ENCODE peak calls at places on chromosomes 16 and 17, in six cellular contexts. J is vagina, L is HCT116, A is breast epithelium, F is spleen, U is prostate gland. D is an unnamed sample.

GRCh38 chr17:81545160-81545949 is 6.8 kb downstream of the FAAP100 start:
- DNase-seq in A (no peak), J (no peak), F (no peak), L (no peak), U (no peak), D (no peak)

GRCh38 chr16:22123146-22123545 is 30.8 kb downstream of the VWA3A start:
- DNase-seq in J (no peak), L (peak), A (no peak), U (no peak), F (no peak), D (no peak)

GRCh38 chr16:4624827-4625616 is 396 bp downstream of the MGRN1 start:
- DNase-seq in L (no peak), J (no peak), U (no peak), F (peak), A (no peak), D (peak)

GRCh38 chr16:3755249-3755648 is 37.9 kb upstream of the TRAP1 start:
- DNase-seq in J (no peak), A (no peak), F (no peak), U (no peak), L (no peak), D (no peak)

GRCh38 chr16:29011112-29011511 is 26.3 kb downstream of the LAT start:
- DNase-seq in U (no peak), F (no peak), L (no peak), A (no peak), J (no peak), D (no peak)

GRCh38 chr17:1830288-1830687 is 483 bp downstream of the RPA1 start:
- DNase-seq in A (no peak), U (peak), F (no peak), L (no peak), J (no peak), D (no peak)

GRCh38 chr17:1898872-1899271 is 69.1 kb downstream of the RPA1 start:
- DNase-seq in A (no peak), L (no peak), U (no peak), J (no peak), F (no peak), D (no peak)

GRCh38 chr17:29407856-29408255 is 17.7 kb downstream of the TAOK1 start:
- DNase-seq in J (no peak), L (no peak), A (no peak), U (no peak), F (no peak), D (no peak)

GRCh38 chr16:58652741-58653140 is 23.1 kb upstream of the CNOT1 start:
- DNase-seq in F (no peak), L (no peak), J (no peak), U (no peak), A (no peak), D (no peak)

GRCh38 chr16:87324411-87325275 is 7.5 kb upstream of the C16orf95 start:
- DNase-seq in U (no peak), L (no peak), J (no peak), F (peak), A (no peak), D (no peak)

GRCh38 chr16:46859719-46860152 is 24.4 kb upstream of the GPT2 start:
- DNase-seq in U (no peak), F (peak), A (no peak), L (peak), J (no peak), D (peak)

GRCh38 chr17:1201132-1201702 is 21.4 kb upstream of the ABR start:
- DNase-seq in J (no peak), L (no peak), F (peak), A (no peak), U (no peak), D (no peak)

GRCh38 chr16:53664724-53665345 is 38.8 kb downstream of the RPGRIP1L start:
- DNase-seq in F (no peak), J (no peak), L (no peak), A (no peak), U (no peak), D (no peak)

GRCh38 chr17:42025191-42025579 is 5.3 kb downstream of the NKIRAS2 start:
- DNase-seq in A (no peak), J (no peak), F (peak), U (no peak), L (no peak), D (no peak)

GRCh38 chr16:73032548-73033270 is 15.2 kb downstream of the ZFHX3 start:
- DNase-seq in J (no peak), U (no peak), L (no peak), A (no peak), F (no peak), D (no peak)

GRCh38 chr17:48373882-48374281 is 56.1 kb downstream of the SKAP1 start:
- DNase-seq in A (no peak), L (no peak), J (no peak), F (no peak), U (no peak), D (no peak)

GRCh38 chr17:82878545-82878944 is 38.7 kb upstream of the ZNF750 start:
- DNase-seq in L (no peak), F (peak), J (no peak), A (no peak), U (no peak), D (no peak)

GRCh38 chr17:61410555-61411089 is 11.0 kb downstream of the TBX2 start:
- DNase-seq in F (peak), A (peak), U (no peak), J (no peak), L (no peak), D (peak)

GRCh38 chr17:21124096-21124495 is 2.7 kb upstream of the DHRS7B start:
- DNase-seq in F (no peak), J (no peak), L (no peak), A (no peak), U (no peak), D (no peak)

GRCh38 chr16:88317619-88317977 is 65.2 kb upstream of the ZNF469 start:
- DNase-seq in A (no peak), U (no peak), J (no peak), L (no peak), F (no peak), D (no peak)

GRCh38 chr16:30053376-30054015 is 12.1 kb upstream of the ALDOA start:
- DNase-seq in L (no peak), U (no peak), J (no peak), A (no peak), F (no peak), D (no peak)

GRCh38 chr17:9200699-9201359 is 179.5 kb downstream of the NTN1 start:
- DNase-seq in A (no peak), F (peak), U (no peak), J (no peak), L (no peak), D (no peak)

GRCh38 chr17:42133461-42134041 is 10.9 kb downstream of the HSPB9 start:
- DNase-seq in U (no peak), F (peak), A (no peak), J (peak), L (no peak), D (no peak)

GRCh38 chr17:31623990-31624389 is 232.5 kb downstream of the RAB11FIP4 start:
- DNase-seq in U (no peak), L (no peak), J (no peak), F (no peak), A (no peak), D (no peak)

GRCh38 chr16:77043076-77043475 is 147.9 kb upstream of the MON1B start:
- DNase-seq in A (no peak), L (peak), J (no peak), F (no peak), U (no peak), D (no peak)

GRCh38 chr16:70700101-70701020 is 14.5 kb upstream of the MTSS2 start:
- DNase-seq in J (no peak), L (no peak), F (no peak), U (peak), A (no peak), D (no peak)

GRCh38 chr17:73545109-73545508 is 99.1 kb downstream of the SDK2 start:
- DNase-seq in J (no peak), F (no peak), U (no peak), L (no peak), A (no peak), D (no peak)

GRCh38 chr17:36931697-36932382 is 5.4 kb upstream of the LHX1 start:
- DNase-seq in J (no peak), A (no peak), F (no peak), L (no peak), U (peak), D (no peak)

GRCh38 chr16:19130852-19131808 is 17.4 kb downstream of the ITPRIPL2 start:
- DNase-seq in F (no peak), A (no peak), J (no peak), U (peak), L (no peak), D (no peak)

GRCh38 chr16:85300451-85300968 is 188.2 kb upstream of the CIBAR2 start:
- DNase-seq in L (no peak), U (no peak), A (no peak), J (no peak), F (no peak), D (no peak)

GRCh38 chr16:86077243-86077940 is 178.4 kb downstream of the IRF8 start:
- DNase-seq in L (no peak), A (peak), F (peak), J (no peak), U (no peak), D (no peak)

GRCh38 chr16:64983983-64984382 is 137.9 kb downstream of the CDH11 start:
- DNase-seq in U (no peak), F (no peak), L (no peak), A (no peak), J (no peak), D (no peak)

GRCh38 chr16:1174477-1175357 is 21.8 kb downstream of the CACNA1H start:
- DNase-seq in U (no peak), L (peak), J (no peak), A (no peak), F (no peak), D (no peak)

GRCh38 chr17:37234106-37234505 is 141.7 kb upstream of the C17orf78 start:
- DNase-seq in A (no peak), L (no peak), J (no peak), U (no peak), F (no peak), D (no peak)

GRCh38 chr16:84013787-84014569 is 28.6 kb downstream of the SLC38A8 start:
- DNase-seq in J (no peak), U (peak), A (no peak), L (peak), F (no peak), D (peak)

GRCh38 chr16:89467382-89467781 is 23.0 kb downstream of the ANKRD11 start:
- DNase-seq in U (no peak), J (no peak), F (peak), L (no peak), A (no peak), D (no peak)

GRCh38 chr16:87540072-87540976 is 47.5 kb upstream of the ZCCHC14 start:
- DNase-seq in A (no peak), U (no peak), F (no peak), J (no peak), L (no peak), D (no peak)

GRCh38 chr17:62627219-62627903 is at the start of gene MRC2:
- DNase-seq in A (no peak), U (peak), J (no peak), F (no peak), L (peak), D (no peak)
- TF ChIP-seq POLR2AphosphoS5 in A (no peak), U (no peak), J (no peak), F (peak), L (peak), D (no peak)

GRCh38 chr17:14780116-14780515 is 479.2 kb downstream of the HS3ST3B1 start:
- DNase-seq in J (no peak), A (no peak), L (no peak), U (no peak), F (no peak), D (no peak)
- TF ChIP-seq POLR2A in J (no peak), A (no peak), L (no peak), U (no peak), F (no peak), D (no peak)

DNA sequence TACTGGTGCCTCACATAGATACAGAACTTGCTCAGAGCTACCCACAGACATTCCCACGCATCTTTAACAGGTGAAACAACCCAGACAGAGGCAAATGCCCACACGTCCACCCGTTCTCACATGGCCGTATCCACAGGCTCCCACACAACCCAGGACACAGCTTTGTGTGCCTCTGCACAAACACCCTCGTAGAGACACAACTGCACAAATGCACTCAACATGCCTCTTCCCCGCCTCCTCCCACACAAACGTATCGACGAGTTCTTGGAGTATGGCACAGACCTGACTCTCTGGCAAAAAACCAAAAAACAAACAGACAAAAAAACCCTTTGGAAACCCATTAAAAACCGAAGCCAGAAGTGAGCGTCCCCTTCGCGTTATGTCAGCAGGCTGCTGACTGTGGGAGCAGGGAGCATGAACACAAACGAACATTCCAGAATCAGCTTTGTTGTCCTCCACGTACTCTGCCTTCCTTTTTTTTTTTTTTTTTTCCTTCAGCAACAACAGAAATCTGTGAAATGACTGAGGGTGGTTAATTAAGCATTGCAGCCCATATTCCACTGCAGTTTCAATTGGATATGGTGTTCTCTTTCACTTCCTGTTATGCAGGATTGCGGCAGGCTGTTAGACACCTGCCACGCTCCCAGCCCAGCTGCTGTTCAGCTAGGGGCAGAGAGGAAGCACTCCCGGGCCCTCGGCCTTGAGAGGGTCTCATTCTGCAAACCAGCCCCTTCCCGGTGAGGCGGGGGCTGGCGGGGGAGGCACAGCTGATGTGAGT is 313.7 kb downstream of the MAF start:
- DNase-seq in A (no peak), U (peak), J (no peak), F (peak), L (no peak), D (peak)
- TF ChIP-seq POLR2AphosphoS5 in A (no peak), U (peak), J (no peak), F (peak), L (no peak), D (peak)

DNA sequence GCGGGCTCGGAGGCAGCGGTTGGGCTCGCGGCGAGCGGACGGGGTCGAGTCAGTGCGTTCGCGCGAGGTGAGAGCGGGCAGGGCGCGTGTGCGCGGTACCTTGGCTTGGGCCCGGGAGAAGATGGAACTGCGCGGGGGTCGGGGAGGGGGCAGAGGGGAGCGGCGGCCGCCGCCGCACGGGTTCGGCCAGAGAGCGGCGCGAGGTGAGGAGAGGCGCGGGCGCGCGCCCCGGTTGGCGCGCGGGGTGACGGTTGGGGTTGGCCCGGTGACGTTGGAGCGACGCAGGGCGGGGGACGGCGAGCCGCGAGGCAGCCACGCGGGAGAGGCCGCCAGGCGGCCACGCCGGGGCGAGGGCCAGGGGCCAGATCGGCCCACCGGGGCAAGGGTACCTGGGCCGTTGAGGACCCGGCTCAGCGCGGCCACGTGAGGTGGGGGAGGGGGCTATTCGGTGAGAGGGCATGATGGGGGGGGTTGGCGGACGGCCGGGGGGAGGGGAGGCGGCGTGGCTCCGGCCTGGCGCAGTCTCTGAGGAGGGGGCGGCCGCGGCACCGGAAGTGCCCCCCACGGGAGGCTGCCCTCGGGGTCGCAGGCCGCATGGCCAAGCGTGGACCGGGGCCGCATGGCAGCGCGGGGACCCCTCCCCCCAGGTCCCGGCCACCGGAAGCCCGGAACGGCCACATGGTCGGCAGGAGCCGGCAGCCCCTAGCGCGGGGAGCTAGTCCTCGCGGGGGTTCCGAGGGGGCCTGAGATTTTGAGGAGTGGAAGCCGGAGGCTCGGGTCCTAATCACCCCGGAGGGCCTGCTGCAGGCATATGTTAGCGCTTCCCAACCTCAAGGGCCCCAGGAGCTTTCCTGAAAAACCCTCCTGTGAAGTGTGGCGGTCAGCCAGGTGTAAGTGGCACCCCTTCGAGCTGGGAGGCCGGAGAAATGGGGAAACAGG is 527 bp downstream of the EIF5A start:
- DNase-seq in J (no peak), F (peak), L (no peak), A (no peak), U (no peak), D (peak)
- TF ChIP-seq POLR2A in J (no peak), F (no peak), L (no peak), A (no peak), U (no peak), D (no peak)

DNA sequence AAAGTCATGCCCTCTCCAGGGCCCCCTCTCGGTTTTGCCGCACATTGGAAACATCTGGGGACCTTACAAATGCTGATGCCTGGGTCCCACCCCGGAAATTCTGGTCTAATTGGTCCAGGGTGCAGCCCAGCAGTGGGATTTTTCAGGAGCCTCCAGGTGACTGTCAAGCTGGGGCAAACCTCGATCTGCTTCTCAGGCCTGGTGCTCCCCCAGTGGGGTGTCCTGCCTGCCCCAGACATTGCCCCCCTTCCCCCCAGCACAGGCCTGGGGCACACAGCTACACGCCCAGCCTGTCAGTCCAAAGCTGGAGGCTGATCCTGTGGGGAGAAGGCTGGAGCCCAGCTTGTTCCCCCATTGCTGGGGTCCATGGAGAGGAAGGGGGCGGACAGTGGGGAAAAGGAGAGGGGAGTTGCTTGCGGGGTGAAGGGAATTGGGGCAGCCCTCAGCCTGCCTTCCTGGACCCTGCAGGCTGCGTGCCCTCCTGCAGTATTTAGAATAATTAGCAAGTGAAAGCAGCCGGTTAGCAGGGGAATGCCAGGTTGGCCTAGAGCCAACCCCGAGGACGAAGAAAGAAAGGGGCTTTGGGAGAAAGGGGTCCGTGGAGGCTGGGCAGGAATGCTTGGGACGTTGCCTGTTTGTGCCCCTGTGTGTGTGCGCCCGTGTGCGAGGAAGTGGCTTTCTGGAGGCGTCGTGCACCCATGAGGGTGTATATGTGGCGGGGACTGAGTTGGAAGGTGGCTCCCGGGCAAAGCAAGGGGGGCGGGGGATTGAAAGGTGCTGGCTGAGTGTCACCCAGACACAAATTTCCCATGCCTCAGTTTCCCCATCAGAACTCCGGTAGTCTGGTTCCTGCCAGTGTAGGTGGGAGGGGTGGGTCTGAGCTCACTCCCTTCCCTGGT is 5.9 kb downstream of the FOXJ1 start:
- DNase-seq in A (no peak), U (no peak), J (no peak), L (no peak), F (peak), D (no peak)
- TF ChIP-seq POLR2AphosphoS5 in A (no peak), U (no peak), J (no peak), L (no peak), F (no peak), D (no peak)

GRCh38 chr17:74767111-74767516 is 9.0 kb downstream of the NAT9 start:
- DNase-seq in F (no peak), L (no peak), J (no peak), A (no peak), U (no peak), D (no peak)
- TF ChIP-seq POLR2A in F (no peak), L (no peak), J (no peak), A (no peak), U (no peak), D (no peak)